ENCODE peak calls at places on chromosomes 16 and 17, in ten cellular contexts. D, G, L, I, A, T, K, R, E and X are unnamed samples.

GRCh38 chr17:15493031-15493750 is 25.8 kb upstream of the CDRT4 start:
- DNase-seq in D (no peak), G (no peak), L (no peak), I (no peak), A (no peak), T (no peak), K (no peak), R (no peak), E (no peak), X (no peak)

GRCh38 chr17:36824678-36825091 is 112.6 kb upstream of the LHX1 start:
- DNase-seq in D (peak), G (no peak), L (no peak), I (no peak), A (no peak), T (no peak), K (no peak), R (no peak), E (no peak), X (peak)

GRCh38 chr16:17557480-17557879 is 86.7 kb upstream of the XYLT1 start:
- DNase-seq in D (no peak), G (no peak), L (no peak), I (no peak), A (no peak), T (no peak), K (no peak), R (no peak), E (no peak), X (no peak)

GRCh38 chr17:47203984-47204721 is 5.0 kb upstream of the MYL4 start:
- DNase-seq in D (peak), G (no peak), L (peak), I (no peak), A (peak), T (no peak), K (no peak), R (no peak), E (no peak), X (peak)

GRCh38 chr16:86598607-86599318 is 20.4 kb downstream of the FOXL1 start:
- DNase-seq in D (no peak), G (peak), L (peak), I (no peak), A (no peak), T (no peak), K (no peak), R (no peak), E (no peak), X (peak)

GRCh38 chr17:57670769-57671545 is 74.1 kb downstream of the CCDC182 start:
- DNase-seq in D (no peak), G (no peak), L (no peak), I (no peak), A (no peak), T (no peak), K (no peak), R (no peak), E (no peak), X (no peak)

GRCh38 chr17:64005734-64006167 is 7.6 kb downstream of the PRR29 start:
- DNase-seq in D (no peak), G (no peak), L (no peak), I (peak), A (no peak), T (no peak), K (no peak), R (no peak), E (peak), X (no peak)

GRCh38 chr17:17741346-17742023 is 60.2 kb downstream of the RAI1 start:
- DNase-seq in D (no peak), G (peak), L (no peak), I (peak), A (no peak), T (no peak), K (no peak), R (no peak), E (no peak), X (peak)

GRCh38 chr17:41322264-41322902 is 6.9 kb upstream of the KRTAP17-1 start:
- DNase-seq in D (peak), G (peak), L (peak), I (peak), A (peak), T (no peak), K (no peak), R (no peak), E (no peak), X (peak)

GRCh38 chr17:21303441-21304065 is 19.0 kb downstream of the MAP2K3 start:
- DNase-seq in D (no peak), G (no peak), L (no peak), I (peak), A (no peak), T (peak), K (no peak), R (peak), E (peak), X (no peak)

GRCh38 chr17:75941442-75941819 is 589 bp upstream of the FBF1 start:
- DNase-seq in D (no peak), G (no peak), L (no peak), I (no peak), A (no peak), T (no peak), K (peak), R (no peak), E (no peak), X (no peak)

GRCh38 chr16:66524601-66525164 is 25.2 kb downstream of the TK2 start:
- DNase-seq in D (no peak), G (no peak), L (no peak), I (no peak), A (peak), T (no peak), K (no peak), R (peak), E (no peak), X (no peak)

GRCh38 chr17:81509687-81510523 is 2.7 kb downstream of the ACTG1 start:
- DNase-seq in D (peak), G (peak), L (no peak), I (peak), A (peak), T (no peak), K (no peak), R (no peak), E (no peak), X (no peak)
- H3K4me3 ChIP-seq in D (peak), G (peak), L (peak), I (peak), A (peak), T (peak), K (peak), R (peak), E (peak), X (peak)

GRCh38 chr17:39230361-39230760 is 4.6 kb upstream of the STAC2 start:
- DNase-seq in D (no peak), G (no peak), L (no peak), I (no peak), A (no peak), T (no peak), K (no peak), R (no peak), E (no peak), X (no peak)
- TF ChIP-seq CTCF in D (no peak), G (no peak), L (no peak), I (no peak), A (no peak), T (no peak), K (no peak), R (no peak), E (no peak), X (no peak)

GRCh38 chr17:50283246-50283645 is 9.0 kb downstream of the TMEM92 start:
- DNase-seq in D (peak), G (peak), L (no peak), I (no peak), A (no peak), T (no peak), K (no peak), R (no peak), E (no peak), X (no peak)
- H3K4me3 ChIP-seq in D (no peak), G (no peak), L (no peak), I (no peak), A (no peak), T (no peak), K (no peak), R (no peak), E (no peak), X (no peak)

GRCh38 chr17:67750067-67750466 is 32.3 kb downstream of the NOL11 start:
- DNase-seq in D (no peak), G (no peak), L (no peak), I (no peak), A (no peak), T (no peak), K (no peak), R (no peak), E (no peak), X (no peak)

GRCh38 chr17:67742025-67742424 is 24.3 kb downstream of the NOL11 start:
- DNase-seq in D (no peak), G (no peak), L (no peak), I (no peak), A (peak), T (no peak), K (no peak), R (no peak), E (no peak), X (no peak)

GRCh38 chr17:67751101-67752074 is 33.7 kb downstream of the NOL11 start:
- DNase-seq in D (no peak), G (no peak), L (no peak), I (no peak), A (no peak), T (no peak), K (no peak), R (no peak), E (no peak), X (no peak)

GRCh38 chr17:67746704-67747571 is 29.2 kb downstream of the NOL11 start:
- DNase-seq in D (no peak), G (no peak), L (no peak), I (peak), A (no peak), T (no peak), K (no peak), R (no peak), E (no peak), X (no peak)
- TF ChIP-seq CTCF in D (no peak), G (no peak), L (no peak), I (no peak), A (no peak), T (no peak), K (no peak), R (no peak), E (no peak), X (no peak)

DNA sequence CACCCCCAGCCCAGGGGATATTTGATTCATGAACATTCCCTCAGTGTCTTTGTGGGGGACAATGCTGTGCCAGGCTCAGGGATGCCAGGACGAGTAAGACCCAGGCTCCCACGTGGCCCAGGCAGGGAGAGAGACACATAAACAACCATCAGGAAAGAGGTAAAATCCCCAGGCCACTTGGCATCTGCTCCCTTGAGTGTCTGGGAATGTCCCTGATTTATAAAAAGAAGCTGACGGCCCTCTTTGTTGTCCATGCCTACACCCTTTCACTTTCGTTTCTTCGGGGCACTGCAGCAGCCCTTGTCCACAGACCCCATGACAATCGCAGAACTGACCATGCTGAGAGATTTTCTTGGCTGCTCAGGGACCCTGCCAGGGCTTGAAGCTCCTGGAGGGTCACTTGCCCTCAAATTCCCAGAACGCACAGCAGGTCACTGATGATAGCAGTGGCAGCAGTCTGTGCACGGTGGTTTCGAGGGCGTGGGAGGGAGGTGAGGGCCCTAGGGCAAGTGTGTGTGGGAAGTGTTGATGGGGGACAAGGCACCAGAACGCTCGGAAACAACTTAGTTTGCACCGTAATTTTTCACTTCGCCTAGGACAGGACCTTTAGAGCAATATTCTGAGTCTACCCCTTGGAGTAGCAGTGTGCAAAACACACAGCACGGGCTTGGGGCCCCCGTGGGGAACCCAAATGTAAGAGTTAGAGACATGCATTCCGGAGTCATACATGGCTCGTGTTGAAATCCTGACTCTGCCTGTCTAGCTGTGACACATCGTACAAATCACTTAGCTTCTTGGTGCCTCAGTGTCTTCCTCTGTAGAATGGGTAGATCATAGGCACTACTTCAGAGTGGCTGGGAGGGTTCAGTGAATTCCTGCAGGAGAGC is 4.7 kb downstream of the NOD2 start:
- DNase-seq in D (peak), G (peak), L (peak), I (peak), A (no peak), T (peak), K (no peak), R (no peak), E (no peak), X (peak)
- H3K4me3 ChIP-seq in D (peak), G (peak), L (peak), I (no peak), A (peak), T (no peak), K (no peak), R (peak), E (peak), X (peak)

DNA sequence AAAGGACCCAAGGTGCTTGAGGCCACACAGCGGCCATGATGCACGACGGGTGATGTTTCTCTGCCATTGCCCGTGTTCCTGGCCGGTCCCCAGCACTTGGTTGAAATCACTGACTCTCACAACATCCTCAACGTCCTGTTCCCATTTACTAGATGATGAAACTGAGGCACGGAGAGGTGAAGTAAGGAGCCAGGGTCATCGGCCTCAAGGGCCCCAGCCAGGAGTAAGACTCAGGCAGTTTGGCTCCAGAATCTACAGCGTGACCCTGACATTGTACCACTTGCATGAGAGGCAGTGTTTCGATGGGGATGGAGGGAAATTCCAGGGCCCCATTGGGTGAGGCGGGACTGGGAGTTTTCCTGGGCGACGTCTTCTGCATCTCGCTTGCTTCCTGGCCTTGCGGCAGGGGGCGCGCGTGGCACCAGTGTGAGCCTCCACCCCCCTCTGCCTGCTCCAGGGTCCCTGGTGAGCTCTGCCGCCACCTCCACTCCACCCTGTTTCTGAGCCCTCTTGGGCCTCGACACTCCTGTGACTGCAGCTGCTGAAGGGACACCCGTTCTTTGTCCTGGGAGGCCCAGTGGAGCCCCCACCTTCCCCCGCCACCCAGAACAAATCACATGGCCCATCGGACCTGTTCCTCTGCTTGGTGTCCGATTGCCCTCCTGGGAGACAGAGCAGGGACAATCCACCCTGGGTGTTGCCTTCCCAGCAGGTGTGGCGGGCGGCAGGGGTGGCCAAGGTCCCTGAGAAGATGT is 133.0 kb upstream of the GSE1 start:
- DNase-seq in D (no peak), G (no peak), L (no peak), I (no peak), A (peak), T (no peak), K (peak), R (no peak), E (no peak), X (no peak)
- TF ChIP-seq CTCF in D (no peak), G (no peak), L (no peak), I (no peak), A (peak), T (peak), K (no peak), R (peak), E (peak), X (peak)

GRCh38 chr17:7045492-7046126 is 1.7 kb upstream of the SLC16A11 start:
- DNase-seq in D (peak), G (peak), L (peak), I (peak), A (peak), T (no peak), K (peak), R (no peak), E (no peak), X (peak)
- H3K4me3 ChIP-seq in D (no peak), G (no peak), L (no peak), I (no peak), A (no peak), T (no peak), K (no peak), R (peak), E (no peak), X (no peak)

DNA sequence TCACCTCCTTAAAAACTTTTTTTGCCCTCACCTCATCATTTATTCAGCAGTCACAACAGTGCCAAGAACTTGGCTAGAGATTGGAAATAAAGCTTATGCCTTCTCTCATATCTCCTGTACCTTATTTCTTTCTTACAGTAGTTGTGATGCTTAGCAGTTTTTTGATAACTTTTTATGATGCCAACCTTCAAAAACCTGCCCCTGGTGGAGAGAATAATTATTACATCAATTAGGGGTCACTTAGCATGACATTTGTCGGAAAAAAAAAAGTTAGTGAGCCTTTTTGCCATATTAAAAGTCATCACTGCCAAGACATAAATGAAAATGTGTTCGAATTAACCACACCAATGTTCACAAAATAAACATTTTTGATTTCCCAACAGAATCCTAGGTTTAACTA is 296.6 kb downstream of the WWOX start:
- DNase-seq in D (no peak), G (no peak), L (no peak), I (no peak), A (peak), T (no peak), K (no peak), R (no peak), E (no peak), X (no peak)
- TF ChIP-seq CTCF in D (peak), G (peak), L (no peak), I (no peak), A (peak), T (no peak), K (no peak), R (peak), E (no peak), X (no peak)

GRCh38 chr16:31439519-31439918 is 3.1 kb downstream of the ZNF843 start:
- DNase-seq in D (no peak), G (no peak), L (no peak), I (no peak), A (no peak), T (no peak), K (no peak), R (no peak), E (peak), X (no peak)

GRCh38 chr16:31438414-31438813 is 4.2 kb downstream of the ZNF843 start:
- DNase-seq in D (no peak), G (no peak), L (no peak), I (no peak), A (no peak), T (no peak), K (no peak), R (no peak), E (peak), X (no peak)

GRCh38 chr16:31436221-31437045 is 6.2 kb downstream of the ZNF843 start:
- DNase-seq in D (no peak), G (no peak), L (no peak), I (no peak), A (no peak), T (no peak), K (no peak), R (no peak), E (peak), X (no peak)

GRCh38 chr16:31440511-31441184 is 1.9 kb downstream of the ZNF843 start:
- DNase-seq in D (no peak), G (peak), L (no peak), I (no peak), A (no peak), T (no peak), K (no peak), R (no peak), E (peak), X (peak)

DNA sequence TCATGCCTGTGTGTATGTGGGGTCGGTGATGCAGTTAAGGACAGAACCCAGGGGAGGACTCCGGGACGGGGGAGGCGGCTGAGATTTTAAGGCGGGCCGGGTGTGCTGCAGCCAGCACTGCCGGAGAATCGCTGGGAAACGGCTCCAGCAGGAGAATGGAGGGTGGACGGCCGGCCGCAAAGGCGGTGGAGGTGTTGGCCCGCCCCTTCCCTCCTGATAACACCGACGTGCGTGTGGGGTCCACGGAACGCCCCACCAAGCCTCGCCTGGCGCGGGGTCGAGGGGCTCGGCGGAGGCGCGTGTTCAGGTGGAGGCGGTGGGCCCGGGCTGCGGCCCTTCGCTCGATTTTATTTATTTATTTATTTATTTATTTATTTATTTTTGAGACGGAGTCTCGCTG is 633 bp downstream of the ZNF843 start:
- DNase-seq in D (no peak), G (no peak), L (no peak), I (no peak), A (no peak), T (peak), K (no peak), R (no peak), E (peak), X (no peak)
- H3K4me3 ChIP-seq in D (peak), G (peak), L (peak), I (no peak), A (no peak), T (peak), K (peak), R (peak), E (peak), X (peak)